ENCODE peak calls at places on chromosomes 5 and 9, in nine cellular contexts. W, R, E, Z, O, V, G, D and Y are unnamed samples.

GRCh38 chr5:2187687-2188086 is 305.0 kb upstream of the IRX4 start:
- DNase-seq in W (no peak), R (no peak), E (no peak), Z (no peak), O (no peak), V (no peak), G (no peak), D (no peak), Y (peak)

GRCh38 chr9:88535226-88535931 is 401 bp downstream of the NXNL2 start:
- DNase-seq in W (no peak), R (no peak), E (no peak), Z (no peak), O (no peak), V (no peak), G (no peak), D (no peak), Y (no peak)

GRCh38 chr5:62590396-62590795 is 11.8 kb downstream of the LRRC70 start:
- DNase-seq in W (no peak), R (no peak), E (no peak), Z (no peak), O (no peak), V (no peak), G (no peak), D (no peak), Y (no peak)

GRCh38 chr9:89421595-89421994 is 76.3 kb downstream of the SEMA4D start:
- DNase-seq in W (no peak), R (no peak), E (no peak), Z (no peak), O (no peak), V (no peak), G (no peak), D (no peak), Y (no peak)

GRCh38 chr5:36593867-36594266 is 12.5 kb upstream of the SLC1A3 start:
- DNase-seq in W (no peak), R (no peak), E (no peak), Z (no peak), O (no peak), V (no peak), G (no peak), D (no peak), Y (no peak)

GRCh38 chr9:21077842-21078241 is at the start of gene IFNB1:
- DNase-seq in W (no peak), R (no peak), E (no peak), Z (no peak), O (no peak), V (no peak), G (no peak), D (no peak), Y (no peak)

GRCh38 chr5:150615141-150615699 is 25.2 kb upstream of the SYNPO start:
- DNase-seq in W (no peak), R (no peak), E (no peak), Z (no peak), O (peak), V (peak), G (peak), D (no peak), Y (peak)

GRCh38 chr5:57094753-57095683 is 78.8 kb upstream of the GPBP1 start:
- DNase-seq in W (no peak), R (no peak), E (no peak), Z (no peak), O (no peak), V (no peak), G (peak), D (no peak), Y (no peak)

GRCh38 chr5:6478793-6479192 is 30.1 kb downstream of the UBE2QL1 start:
- DNase-seq in W (no peak), R (no peak), E (no peak), Z (no peak), O (no peak), V (no peak), G (no peak), D (no peak), Y (no peak)

GRCh38 chr5:172059661-172060100 is 53.2 kb upstream of the FBXW11 start:
- DNase-seq in W (no peak), R (no peak), E (no peak), Z (no peak), O (no peak), V (no peak), G (peak), D (no peak), Y (no peak)

GRCh38 chr5:5583023-5583765 is 160.7 kb downstream of the ICE1 start:
- DNase-seq in W (no peak), R (no peak), E (no peak), Z (no peak), O (no peak), V (no peak), G (no peak), D (no peak), Y (no peak)

GRCh38 chr9:84111726-84112125 is 131.1 kb downstream of the RMI1 start:
- DNase-seq in W (no peak), R (no peak), E (peak), Z (no peak), O (no peak), V (no peak), G (peak), D (no peak), Y (no peak)

GRCh38 chr5:160450164-160450932 is 28.7 kb downstream of the PTTG1 start:
- DNase-seq in W (no peak), R (no peak), E (no peak), Z (no peak), O (no peak), V (no peak), G (no peak), D (no peak), Y (no peak)

GRCh38 chr5:58872670-58873273 is 289.9 kb downstream of the RAB3C start:
- DNase-seq in W (no peak), R (no peak), E (no peak), Z (no peak), O (no peak), V (no peak), G (no peak), D (no peak), Y (no peak)

GRCh38 chr9:137410891-137411249 is 12.1 kb downstream of the EXD3 start:
- DNase-seq in W (no peak), R (no peak), E (no peak), Z (no peak), O (no peak), V (no peak), G (no peak), D (no peak), Y (no peak)

GRCh38 chr5:147892696-147893296 is 13.5 kb downstream of the C5orf46 start:
- DNase-seq in W (peak), R (no peak), E (no peak), Z (no peak), O (peak), V (no peak), G (peak), D (no peak), Y (no peak)

GRCh38 chr9:33108472-33108871 is 32.0 kb upstream of the SMU1 start:
- DNase-seq in W (no peak), R (no peak), E (no peak), Z (no peak), O (no peak), V (no peak), G (no peak), D (no peak), Y (no peak)

GRCh38 chr9:14212697-14213420 is 101.1 kb downstream of the NFIB start:
- DNase-seq in W (no peak), R (no peak), E (no peak), Z (no peak), O (no peak), V (no peak), G (no peak), D (no peak), Y (no peak)

GRCh38 chr9:87959916-87960581 is 14.3 kb downstream of the CDK20 start:
- DNase-seq in W (no peak), R (no peak), E (peak), Z (no peak), O (no peak), V (no peak), G (no peak), D (no peak), Y (no peak)

GRCh38 chr9:16825364-16825763 is 45.1 kb downstream of the BNC2 start:
- DNase-seq in W (no peak), R (peak), E (peak), Z (no peak), O (no peak), V (no peak), G (no peak), D (no peak), Y (no peak)

GRCh38 chr9:137147793-137148160 is 8.8 kb downstream of the GRIN1 start:
- DNase-seq in W (no peak), R (no peak), E (no peak), Z (no peak), O (no peak), V (no peak), G (no peak), D (no peak), Y (no peak)

GRCh38 chr5:179319741-179320281 is 25.4 kb downstream of the ADAMTS2 start:
- DNase-seq in W (no peak), R (no peak), E (peak), Z (no peak), O (no peak), V (peak), G (no peak), D (no peak), Y (peak)

GRCh38 chr5:141478321-141478945 is 2.7 kb downstream of the PCDHGC3 start:
- DNase-seq in W (no peak), R (no peak), E (peak), Z (no peak), O (peak), V (no peak), G (no peak), D (no peak), Y (no peak)

GRCh38 chr5:96904054-96904931 is 28.0 kb downstream of the ERAP2 start:
- DNase-seq in W (no peak), R (no peak), E (no peak), Z (no peak), O (no peak), V (no peak), G (no peak), D (no peak), Y (no peak)